ENCODE peak calls at places on chromosomes 2 and 18, in nine cellular contexts. R, G, A, L, V, K, F, B and J are unnamed samples.

GRCh38 chr2:202115385-202116060 is 42.5 kb downstream of the KIAA2012 start:
- DNase-seq in F (no peak), G (no peak), V (no peak), A (no peak), B (no peak), L (peak; percentile 89), R (no peak), K (no peak), J (no peak)

GRCh38 chr2:58030789-58031188 is 15.8 kb upstream of the VRK2 start:
- DNase-seq in B (no peak), R (no peak), V (no peak), L (peak; percentile 57), K (no peak), F (no peak), G (no peak), A (no peak), J (no peak)

GRCh38 chr2:107358921-107359320 is 467.8 kb upstream of the RGPD4 start:
- DNase-seq in B (no peak), V (no peak), G (no peak), A (no peak), L (no peak), R (no peak), F (no peak), K (no peak), J (no peak)

GRCh38 chr2:134539946-134540345 is 178.9 kb downstream of the TMEM163 start:
- DNase-seq in K (peak; percentile 43), F (no peak), R (no peak), G (no peak), A (no peak), V (no peak), L (no peak), B (no peak), J (no peak)

GRCh38 chr2:219571311-219572236 is at the start of gene OBSL1:
- DNase-seq in B (peak; percentile 96), V (peak; percentile 85), L (peak; percentile 70), A (peak; percentile 85), R (peak; percentile 82), K (peak; percentile 91), F (peak; percentile 27), G (peak; percentile 85), J (no peak)

GRCh38 chr2:207115715-207116364 is 49.9 kb downstream of the KLF7 start:
- DNase-seq in G (no peak), R (no peak), K (peak; percentile 52), F (no peak), V (no peak), L (peak; percentile 63), A (no peak), B (peak; percentile 27), J (no peak)

GRCh38 chr2:234178309-234179030 is 128.0 kb downstream of the SPP2 start:
- DNase-seq in L (peak; percentile 10), G (peak; percentile 78), V (no peak), F (no peak), A (peak; percentile 77), B (no peak), R (peak; percentile 30), K (no peak), J (no peak)

GRCh38 chr18:56139792-56140254 is 498.6 kb downstream of the TXNL1 start:
- DNase-seq in G (no peak), B (peak; percentile 19), K (peak; percentile 35), A (no peak), L (peak; percentile 95), V (no peak), F (no peak), R (peak; percentile 13), J (no peak)

GRCh38 chr2:217960351-217960750 is 42.4 kb downstream of the TNS1 start:
- DNase-seq in B (no peak), R (peak; percentile 5), A (no peak), L (no peak), F (no peak), V (no peak), K (no peak), G (no peak), J (no peak)

GRCh38 chr2:234930397-234930796 is 21.4 kb upstream of the SH3BP4 start:
- DNase-seq in K (no peak), A (no peak), V (no peak), R (no peak), B (no peak), F (no peak), G (no peak), L (no peak), J (no peak)

GRCh38 chr18:47754311-47755101 is 176.0 kb downstream of the SMAD2 start:
- DNase-seq in R (peak; percentile 53), L (no peak), K (no peak), F (peak; percentile 67), A (peak; percentile 25), V (peak; percentile 73), B (peak; percentile 36), G (peak; percentile 88), J (no peak)

GRCh38 chr18:9275890-9276289 is 58.7 kb upstream of the TWSG1 start:
- DNase-seq in F (no peak), R (no peak), G (no peak), V (no peak), B (no peak), A (no peak), L (no peak), K (no peak), J (no peak)

GRCh38 chr18:39167990-39168389 is 1602.4 kb upstream of the CELF4 start:
- DNase-seq in L (no peak), G (no peak), F (no peak), K (no peak), R (no peak), B (no peak), A (no peak), V (no peak), J (no peak)

GRCh38 chr2:119723121-119723635 is 36.5 kb upstream of the PTPN4 start:
- DNase-seq in L (no peak), G (no peak), V (no peak), K (no peak), B (no peak), A (no peak), R (no peak), F (no peak), J (no peak)
- H3K27ac ChIP-seq in L (no peak overlapping the region), G (no peak overlapping the region), V (no peak overlapping the region), K (no peak overlapping the region), B (no peak overlapping the region), A (no peak overlapping the region), R (no peak overlapping the region), F (no peak overlapping the region), J (no peak overlapping the region)

GRCh38 chr18:13796515-13796914 is 27.4 kb upstream of the MC5R start:
- DNase-seq in R (no peak), G (no peak), B (no peak), F (no peak), A (peak; percentile 38), K (no peak), L (no peak), V (no peak), J (no peak)
- TF ChIP-seq CTCF in R (no peak), G (no peak), B (no peak), F (no peak), A (no peak), K (no peak), L (no peak), V (no peak), J (no peak)

GRCh38 chr18:50274044-50274442 is 7.3 kb downstream of the MBD1 start:
- DNase-seq in B (no peak), L (no peak), R (no peak), K (no peak), A (no peak), V (no peak), F (no peak), G (no peak), J (no peak)

GRCh38 chr18:50274941-50275340 is 6.4 kb downstream of the MBD1 start:
- DNase-seq in K (no peak), F (no peak), R (no peak), V (no peak), G (peak; percentile 57), A (no peak), L (no peak), B (no peak), J (no peak)

GRCh38 chr18:50277935-50278334 is 3.4 kb downstream of the MBD1 start:
- DNase-seq in L (peak; percentile 74), V (no peak), G (no peak), K (no peak), F (no peak), R (no peak), B (no peak), A (no peak), J (no peak)

GRCh38 chr18:50275503-50276036 is 5.8 kb downstream of the MBD1 start:
- DNase-seq in K (no peak), G (peak; percentile 61), B (no peak), L (no peak), V (no peak), F (no peak), R (no peak), A (no peak), J (no peak)

GRCh38 chr18:50276452-50276851 is 4.9 kb downstream of the MBD1 start:
- DNase-seq in F (no peak), A (no peak), L (no peak), K (no peak), V (no peak), G (no peak), R (no peak), B (no peak), J (no peak)
- H3K36me3 ChIP-seq in F (peaks cover 58% of the 10 kb centered on the region), A (peaks cover 29% of the 10 kb centered on the region), L (peaks cover 63% of the 10 kb centered on the region), K (peaks cover 85% of the 10 kb centered on the region), V (peaks cover 83% of the 10 kb centered on the region), G (no peaks in the 10 kb centered on the region), R (peaks cover 28% of the 10 kb centered on the region), B (peaks cover 67% of the 10 kb centered on the region), J (peaks cover 61% of the 10 kb centered on the region)

GRCh38 chr2:141513853-141514252 is 617.0 kb downstream of the LRP1B start:
- DNase-seq in V (no peak), L (no peak), G (no peak), A (no peak), F (no peak), B (no peak), K (no peak), R (no peak), J (no peak)

GRCh38 chr2:141506116-141506515 is 624.7 kb downstream of the LRP1B start:
- DNase-seq in B (no peak), A (no peak), F (no peak), V (no peak), R (no peak), L (no peak), G (no peak), K (no peak), J (no peak)

GRCh38 chr2:141508806-141509595 is 621.8 kb downstream of the LRP1B start:
- DNase-seq in F (no peak), G (no peak), R (no peak), B (no peak), A (no peak), K (no peak), L (peak; percentile 8), V (no peak), J (no peak)

GRCh38 chr2:141508086-141508749 is 622.6 kb downstream of the LRP1B start:
- DNase-seq in R (no peak), L (peak; percentile 33), G (no peak), K (no peak), A (no peak), V (no peak), B (no peak), F (no peak), J (no peak)
- H3K27ac ChIP-seq in R (no peak overlapping the region), L (no peak overlapping the region), G (no peak overlapping the region), K (no peak overlapping the region), A (no peak overlapping the region), V (no peak overlapping the region), B (no peak overlapping the region), F (no peak overlapping the region), J (no peak overlapping the region)

DNA sequence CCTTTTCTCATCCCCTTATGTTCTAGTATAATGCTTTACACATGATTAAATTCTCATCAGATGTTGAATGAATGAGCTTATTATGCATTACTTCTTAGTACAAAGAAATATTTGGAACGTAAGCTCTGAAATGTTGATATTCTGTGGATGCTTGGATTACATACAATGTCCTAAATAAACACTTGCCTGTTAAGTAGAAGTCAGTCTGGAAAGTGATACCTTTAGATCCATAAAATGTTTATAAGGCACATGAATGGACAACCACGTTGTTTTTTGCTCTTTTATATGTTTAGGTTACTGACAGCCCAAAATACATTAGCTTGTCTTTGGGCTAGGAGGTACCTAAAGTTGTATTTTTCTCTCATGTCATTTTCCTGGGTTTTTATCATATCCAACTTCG is 248.6 kb downstream of the NEDD4L start:
- DNase-seq in R (no peak), G (no peak), V (no peak), L (no peak), A (no peak), K (no peak), B (no peak), F (no peak), J (no peak)
- TF ChIP-seq CTCF in R (no peak), G (no peak), V (no peak), L (no peak), A (no peak), K (no peak), B (no peak), F (no peak), J (no peak)